ENCODE peak calls at places on chromosomes 5 and 9, in eight cellular contexts. O, R, L, W, F, T, K and Y are unnamed samples.

GRCh38 chr5:133372306-133373008 is 239.9 kb downstream of the FSTL4 start:
- DNase-seq in L (no peak), W (no peak), K (no peak), O (no peak), F (no peak), T (no peak), R (no peak), Y (no peak)

GRCh38 chr9:105444130-105444529 is 3.7 kb upstream of the FSD1L start:
- DNase-seq in O (no peak), R (no peak), F (no peak), K (no peak), W (peak), T (peak), L (no peak), Y (no peak)

GRCh38 chr5:39783756-39784421 is 359.1 kb upstream of the DAB2 start:
- DNase-seq in L (no peak), K (no peak), R (no peak), T (peak), O (no peak), F (no peak), W (no peak), Y (no peak)

GRCh38 chr9:95385521-95385920 is 68.0 kb upstream of the FANCC start:
- DNase-seq in O (no peak), R (no peak), F (no peak), W (no peak), T (no peak), L (no peak), K (no peak), Y (no peak)

GRCh38 chr5:59485629-59486439 is 407.7 kb downstream of the PDE4D start:
- DNase-seq in F (peak), K (no peak), O (no peak), L (no peak), R (no peak), T (peak), W (peak), Y (no peak)

GRCh38 chr9:132147839-132148238 is 14.0 kb upstream of the NTNG2 start:
- DNase-seq in O (no peak), W (no peak), T (no peak), K (no peak), R (no peak), L (no peak), F (no peak), Y (no peak)

GRCh38 chr9:134858051-134858841 is 22.4 kb upstream of the FCN2 start:
- DNase-seq in W (no peak), T (peak), L (no peak), R (no peak), O (no peak), K (no peak), F (no peak), Y (no peak)

GRCh38 chr9:13279284-13280162 is at the start of gene MPDZ:
- DNase-seq in R (peak), F (peak), T (peak), O (no peak), W (peak), K (no peak), L (no peak), Y (peak)

GRCh38 chr5:1546556-1546955 is 22.8 kb upstream of the LPCAT1 start:
- DNase-seq in L (no peak), R (no peak), F (no peak), T (no peak), K (no peak), O (no peak), W (peak), Y (peak)

GRCh38 chr5:139796061-139796806 is 626 bp downstream of the PSD2 start:
- DNase-seq in L (no peak), W (no peak), R (no peak), F (no peak), T (no peak), K (no peak), O (peak), Y (no peak)

GRCh38 chr5:150137168-150137957 is 18.3 kb downstream of the PDGFRB start:
- DNase-seq in T (peak), R (peak), K (no peak), W (no peak), L (no peak), F (no peak), O (no peak), Y (no peak)